ENCODE peak calls at places on chromosome 1, in five cellular contexts. B is A549, S is K562, X is endothelial cell of umbilical vein, G is HepG2. T is an unnamed sample.

GRCh38 chr1:62452951-62453350 is 16.1 kb downstream of the USP1 start:
- DNase-seq in B (no peak), S (no peak), X (no peak), G (no peak), T (no peak)

GRCh38 chr1:53618218-53619087 is 120.5 kb downstream of the GLIS1 start:
- DNase-seq in B (no peak), S (no peak), X (no peak), G (no peak), T (no peak)

GRCh38 chr1:20211511-20211931 is 25.2 kb upstream of the PLA2G2C start:
- DNase-seq in B (peak; percentile 72), S (no peak), X (no peak), G (no peak), T (no peak)

GRCh38 chr1:32886012-32886827 is at the start of gene HPCA:
- DNase-seq in B (peak; percentile 38), S (peak; percentile 96), X (peak; percentile 46), G (peak; percentile 39), T (peak; percentile 61)

GRCh38 chr1:199684686-199685273 is 342.7 kb upstream of the NR5A2 start:
- DNase-seq in B (peak; percentile 82), S (peak; percentile 45), X (peak; percentile 88), G (peak; percentile 25), T (peak; percentile 69)

GRCh38 chr1:149846600-149847466 is 52.5 kb upstream of the BOLA1 start:
- DNase-seq in B (no peak), S (no peak), X (no peak), G (no peak), T (no peak)

GRCh38 chr1:31633117-31633516 is 11.6 kb downstream of the PEF1 start:
- DNase-seq in B (peak; percentile 33), S (peak; percentile 75), X (no peak), G (peak; percentile 24), T (peak; percentile 44)

GRCh38 chr1:176206006-176206960 is 803 bp downstream of the COP1 start:
- DNase-seq in B (peak; percentile 52), S (no peak), X (peak; percentile 55), G (peak; percentile 38), T (peak; percentile 65)

GRCh38 chr1:119868176-119868575 is 28.1 kb downstream of the ADAM30 start:
- DNase-seq in B (no peak), S (no peak), X (no peak), G (no peak), T (no peak)

GRCh38 chr1:16375521-16376359 is 8.7 kb downstream of the SZRD1 start:
- DNase-seq in B (no peak), S (no peak), X (peak; percentile 90), G (no peak), T (no peak)

DNA sequence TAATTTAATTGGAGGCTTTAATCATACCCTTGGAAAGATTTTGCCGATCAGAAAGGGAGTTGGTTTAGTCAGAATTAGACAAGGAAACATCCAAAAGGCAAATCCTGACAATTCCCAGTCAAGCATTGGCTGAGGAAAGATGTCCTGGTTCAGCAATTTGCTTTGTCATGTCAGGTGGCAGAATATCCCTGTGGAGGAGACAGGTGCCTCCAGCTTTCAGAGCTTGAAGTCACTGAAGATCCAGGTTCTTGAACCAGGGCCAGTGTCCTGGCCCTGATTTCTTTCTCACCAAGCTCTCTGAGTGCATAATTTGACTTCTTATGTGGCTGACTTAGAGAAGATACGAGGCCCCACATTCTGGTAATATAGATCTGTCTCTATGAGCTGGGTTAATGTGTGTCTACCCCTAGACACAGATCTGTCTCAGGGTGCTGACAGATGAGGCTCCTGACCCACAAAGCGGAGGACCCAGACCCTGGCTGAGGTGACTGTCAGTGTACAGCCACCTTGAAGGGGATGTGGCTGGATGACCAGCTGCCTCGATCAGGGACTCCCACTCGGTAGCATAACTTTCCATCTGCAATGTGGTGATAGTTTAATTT is 118.9 kb downstream of the HHAT start:
- DNase-seq in B (no peak), S (no peak), X (no peak), G (no peak), T (no peak)
- TF ChIP-seq MAX in B (no peak), S (no peak), X (no peak), G (no peak), T (no peak)

GRCh38 chr1:50604580-50604979 is 181.3 kb upstream of the DMRTA2 start:
- DNase-seq in B (no peak), S (no peak), X (no peak), G (no peak), T (no peak)

GRCh38 chr1:50603274-50604271 is 180.3 kb upstream of the DMRTA2 start:
- DNase-seq in B (peak; percentile 35), S (no peak), X (peak; percentile 92), G (no peak), T (peak; percentile 52)

GRCh38 chr1:50609508-50609907 is 186.3 kb upstream of the DMRTA2 start:
- DNase-seq in B (no peak), S (no peak), X (no peak), G (no peak), T (no peak)

GRCh38 chr1:50610563-50610962 is 187.3 kb upstream of the DMRTA2 start:
- DNase-seq in B (no peak), S (no peak), X (no peak), G (no peak), T (no peak)

DNA sequence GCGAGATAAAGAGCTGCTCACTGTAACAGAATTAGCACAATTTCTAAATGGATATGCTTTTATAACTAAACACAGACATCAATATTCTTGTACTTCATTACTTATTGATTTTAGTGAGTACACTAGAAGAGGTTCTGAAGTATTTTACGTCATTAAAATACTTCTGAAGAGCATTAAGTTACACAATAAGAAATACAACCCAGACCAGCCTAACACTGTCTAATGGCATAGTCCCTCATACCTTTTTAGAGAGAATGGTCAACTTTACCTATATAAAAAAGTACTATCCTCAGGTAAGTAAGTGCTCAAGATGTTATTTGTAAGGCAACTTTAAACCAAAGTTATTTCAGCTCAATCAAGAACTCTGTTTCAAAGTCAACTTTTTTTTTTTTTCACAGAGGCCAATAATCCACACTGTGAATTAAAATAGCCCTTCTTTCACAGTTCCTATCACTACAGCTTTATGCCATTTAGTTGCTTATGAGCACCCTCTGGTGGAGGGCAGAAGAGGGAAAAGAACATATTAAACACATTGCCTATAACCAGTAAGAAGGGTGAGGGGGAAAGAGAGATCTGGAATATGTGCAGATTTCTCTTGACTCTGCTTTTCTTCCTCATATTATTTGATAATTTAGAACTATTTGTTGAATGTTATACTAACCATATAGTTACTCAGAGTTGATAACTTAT is 182.1 kb upstream of the DMRTA2 start:
- DNase-seq in B (peak; percentile 35), S (peak; percentile 36), X (peak; percentile 69), G (peak; percentile 56), T (peak; percentile 61)
- TF ChIP-seq MYC in B (no peak), S (no peak), X (no peak), G (no peak), T (no peak)

GRCh38 chr1:169025412-169025811 is 81.1 kb upstream of the ATP1B1 start:
- DNase-seq in B (no peak), S (no peak), X (no peak), G (no peak), T (no peak)

GRCh38 chr1:169024255-169024654 is 82.2 kb upstream of the ATP1B1 start:
- DNase-seq in B (no peak), S (no peak), X (no peak), G (no peak), T (no peak)

GRCh38 chr1:169027607-169028320 is 78.7 kb upstream of the ATP1B1 start:
- DNase-seq in B (no peak), S (no peak), X (no peak), G (no peak), T (no peak)

GRCh38 chr1:169022648-169023047 is 83.8 kb upstream of the ATP1B1 start:
- DNase-seq in B (no peak), S (no peak), X (no peak), G (no peak), T (no peak)

DNA sequence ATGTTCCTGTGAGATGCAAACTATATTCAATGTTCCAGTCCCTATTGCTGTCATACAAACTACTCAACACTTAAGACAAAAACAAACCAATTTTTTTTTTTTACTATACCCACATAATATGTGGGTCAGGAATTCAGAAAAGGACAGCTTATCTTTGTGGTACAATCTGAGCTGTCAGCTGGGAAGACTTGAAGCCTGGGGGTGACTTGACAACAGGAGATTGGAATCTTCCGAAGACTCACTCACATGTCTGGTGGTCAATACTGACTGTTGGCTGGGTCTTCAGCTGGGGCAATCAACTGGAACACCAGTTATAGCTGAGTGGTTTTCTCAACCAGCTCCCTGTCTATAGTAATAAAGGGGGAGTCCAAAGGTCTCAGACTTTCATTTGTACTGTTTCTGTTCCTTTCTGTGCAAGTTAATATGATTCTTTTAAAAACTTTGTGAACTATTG is 81.7 kb upstream of the ATP1B1 start:
- DNase-seq in B (no peak), S (no peak), X (no peak), G (no peak), T (no peak)
- TF ChIP-seq MAX in B (no peak), S (no peak), X (no peak), G (no peak), T (no peak)

GRCh38 chr1:58316141-58316540 is 230.4 kb downstream of the OMA1 start:
- DNase-seq in B (no peak), S (no peak), X (no peak), G (no peak), T (no peak)

GRCh38 chr1:58317086-58317485 is 229.4 kb downstream of the OMA1 start:
- DNase-seq in B (no peak), S (no peak), X (no peak), G (no peak), T (no peak)

GRCh38 chr1:58317694-58318093 is 228.8 kb downstream of the OMA1 start:
- DNase-seq in B (no peak), S (no peak), X (no peak), G (no peak), T (no peak)

DNA sequence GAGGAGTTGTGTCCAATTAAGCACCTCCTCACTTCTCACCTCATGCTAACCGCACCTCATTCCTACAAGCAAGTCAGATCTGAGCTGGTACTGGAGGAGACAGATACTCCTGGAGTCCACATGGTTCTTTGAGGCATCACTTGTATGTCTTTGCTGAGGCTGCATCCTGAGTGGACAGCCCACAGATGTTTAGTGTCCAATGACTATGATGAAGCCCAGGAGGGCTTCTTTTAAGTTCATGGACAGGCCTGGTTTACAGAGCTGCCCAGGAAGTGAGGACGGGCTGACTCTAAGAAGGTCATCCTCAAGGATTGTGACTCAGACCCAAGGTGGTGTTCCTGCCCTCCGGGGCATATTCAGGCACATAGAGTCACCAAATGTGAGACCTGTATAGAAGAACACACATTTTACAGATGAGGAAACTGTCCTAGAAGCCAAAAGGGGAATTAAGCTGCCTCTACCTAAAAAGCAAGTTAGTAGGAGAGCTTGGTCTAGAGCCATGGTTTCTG is 228.3 kb downstream of the OMA1 start:
- DNase-seq in B (no peak), S (no peak), X (no peak), G (no peak), T (no peak)
- TF ChIP-seq MYC in B (no peak), S (no peak), X (no peak), G (no peak), T (no peak)